ENCODE peak calls at places on chromosomes 12 and 14, in five cellular contexts. N is A549, E is mucosa of descending colon, C is upper lobe of right lung, L is fibroblast of mammary gland. Q is an unnamed sample.

GRCh38 chr12:26293612-26294011 is 98.2 kb downstream of the SSPN start:
- DNase-seq in N (no peak), E (no peak), C (no peak), L (no peak), Q (no peak)

GRCh38 chr12:14426792-14427191 is 61.3 kb downstream of the ATF7IP start:
- DNase-seq in N (no peak), E (no peak), C (no peak), L (no peak), Q (no peak)

GRCh38 chr12:114747156-114747555 is 63.2 kb upstream of the TBX3 start:
- DNase-seq in N (no peak), E (no peak), C (no peak), L (peak), Q (no peak)

GRCh38 chr14:81247271-81247766 is 26.6 kb upstream of the GTF2A1 start:
- DNase-seq in N (no peak), E (no peak), C (no peak), L (no peak), Q (no peak)

GRCh38 chr14:43795600-43796228 is 711.4 kb downstream of the FSCB start:
- DNase-seq in N (no peak), E (no peak), C (no peak), L (peak), Q (no peak)

GRCh38 chr12:72476301-72476700 is 204.1 kb downstream of the TRHDE start:
- DNase-seq in N (no peak), E (no peak), C (no peak), L (no peak), Q (no peak)

GRCh38 chr14:26925876-26926584 is 328.2 kb upstream of the NOVA1 start:
- DNase-seq in N (no peak), E (no peak), C (peak), L (peak), Q (no peak)

GRCh38 chr12:53743277-53744129 is 8.3 kb downstream of the CISTR start:
- DNase-seq in N (peak), E (no peak), C (peak), L (peak), Q (no peak)

GRCh38 chr14:64423987-64424386 is 35.8 kb downstream of the MTHFD1 start:
- DNase-seq in N (no peak), E (no peak), C (no peak), L (peak), Q (no peak)

GRCh38 chr12:115295886-115296285 is 611.9 kb upstream of the TBX3 start:
- DNase-seq in N (no peak), E (no peak), C (no peak), L (no peak), Q (no peak)

GRCh38 chr12:2359725-2360629 is 307.2 kb downstream of the CACNA1C start:
- DNase-seq in N (no peak), E (no peak), C (no peak), L (no peak), Q (no peak)

GRCh38 chr12:67193705-67194104 is 75.5 kb upstream of the CAND1 start:
- DNase-seq in N (no peak), E (no peak), C (no peak), L (peak), Q (no peak)

GRCh38 chr14:74614508-74615495 is 2.8 kb upstream of the LTBP2 start:
- DNase-seq in N (no peak), E (no peak), C (no peak), L (peak), Q (no peak)

GRCh38 chr12:45704968-45705367 is 24.5 kb upstream of the ARID2 start:
- DNase-seq in N (no peak), E (no peak), C (no peak), L (no peak), Q (no peak)
- TF ChIP-seq CTCF in N (no peak), E (no peak), C (no peak), L (no peak), Q (no peak)

GRCh38 chr12:104291867-104292524 is 11.5 kb upstream of the EID3 start:
- DNase-seq in N (no peak), E (no peak), C (no peak), L (no peak), Q (no peak)
- H3K4me3 ChIP-seq in N (peak), E (no peak), C (no peak), L (no peak), Q (peak)

DNA sequence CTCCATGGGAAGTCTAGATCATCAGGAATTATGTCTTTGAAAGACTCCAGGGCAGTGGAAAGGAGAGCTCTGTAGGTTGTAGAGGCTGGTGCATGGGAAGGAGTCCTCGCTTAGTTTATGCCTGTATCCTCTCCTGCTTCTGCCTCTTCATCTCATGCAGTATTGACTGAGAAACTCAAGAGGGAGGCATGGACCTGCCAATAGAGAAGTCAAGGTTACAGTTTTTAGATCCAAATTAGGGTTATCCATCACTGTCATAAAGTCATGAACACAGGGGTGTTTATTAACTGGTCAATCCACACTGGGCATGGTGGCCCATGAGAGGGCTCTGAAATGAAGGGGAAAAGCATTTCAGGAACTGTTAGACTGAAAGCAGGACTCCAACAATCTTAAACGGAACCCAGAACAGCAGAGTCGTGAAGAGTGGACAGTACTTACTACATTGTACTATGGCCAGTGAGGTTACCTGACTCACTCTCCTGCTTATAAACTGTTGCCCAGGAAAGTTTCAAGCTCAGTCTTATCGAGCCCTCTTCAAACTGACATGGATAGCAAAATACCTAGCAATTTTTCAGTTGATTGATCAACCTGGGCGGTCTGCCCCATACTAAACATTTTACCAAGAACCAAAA is 30.1 kb upstream of the DHRS7 start:
- DNase-seq in N (no peak), E (no peak), C (no peak), L (no peak), Q (no peak)
- TF ChIP-seq CTCF in N (no peak), E (no peak), C (no peak), L (no peak), Q (no peak)

GRCh38 chr12:7959278-7960063 is 23.5 kb upstream of the SLC2A3 start:
- DNase-seq in N (no peak), E (no peak), C (no peak), L (peak), Q (no peak)
- H3K4me3 ChIP-seq in N (no peak), E (no peak), C (peak), L (no peak), Q (no peak)

DNA sequence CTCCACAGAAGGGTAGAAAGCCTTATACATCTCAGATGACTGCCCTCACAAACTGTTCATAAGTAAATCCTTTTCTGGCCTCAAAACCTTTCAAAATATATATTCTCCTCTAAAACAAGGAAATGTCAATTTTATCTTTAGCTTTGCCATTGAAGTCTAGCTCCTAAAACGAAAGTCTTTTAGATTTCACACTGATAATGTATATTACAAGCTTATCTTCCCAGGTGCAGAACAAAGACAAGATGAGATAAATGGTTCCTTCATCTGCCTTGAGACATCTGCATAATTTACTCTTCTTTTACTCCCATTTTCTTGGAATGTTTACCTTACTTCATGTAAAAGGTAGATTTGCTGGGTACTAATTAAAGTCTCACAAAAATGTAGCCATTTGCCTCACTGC is 257.1 kb downstream of the SYT10 start:
- DNase-seq in N (no peak), E (no peak), C (no peak), L (no peak), Q (no peak)
- TF ChIP-seq CTCF in N (no peak), E (no peak), C (no peak), L (no peak), Q (no peak)

GRCh38 chr12:48882325-48882687 is 16.6 kb upstream of the RND1 start:
- DNase-seq in N (no peak), E (no peak), C (no peak), L (no peak), Q (no peak)
- H3K4me3 ChIP-seq in N (peak), E (no peak), C (peak), L (no peak), Q (peak)

GRCh38 chr12:57998251-57998650 is 56.9 kb downstream of the ATP23 start:
- DNase-seq in N (no peak), E (no peak), C (no peak), L (no peak), Q (no peak)

GRCh38 chr12:57996520-57996919 is 55.2 kb downstream of the ATP23 start:
- DNase-seq in N (no peak), E (no peak), C (no peak), L (no peak), Q (no peak)

DNA sequence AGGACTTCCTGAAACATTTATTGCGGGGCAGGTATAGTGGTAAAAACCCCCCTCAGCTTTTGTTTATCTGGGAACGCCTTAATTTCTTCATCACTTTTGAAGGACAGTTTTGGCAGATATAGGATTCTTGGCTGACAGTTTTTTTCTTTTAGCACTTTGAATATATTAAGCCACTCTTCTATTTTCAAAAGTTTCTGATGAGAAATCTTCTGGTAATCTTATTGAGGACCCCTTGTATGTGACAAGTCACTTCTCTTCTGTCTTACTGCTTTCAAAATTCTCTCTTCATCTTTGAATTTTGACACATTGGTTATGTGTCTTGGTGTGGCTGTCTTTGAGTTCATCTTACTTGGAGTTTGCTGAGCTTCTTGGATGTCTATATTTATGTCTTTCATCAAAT is 59.1 kb downstream of the ATP23 start:
- DNase-seq in N (no peak), E (no peak), C (no peak), L (no peak), Q (no peak)
- TF ChIP-seq CTCF in N (no peak), E (no peak), C (no peak), L (no peak), Q (no peak)

GRCh38 chr12:32451816-32452215 is 52.5 kb downstream of the FGD4 start:
- DNase-seq in N (no peak), E (no peak), C (no peak), L (no peak), Q (no peak)

GRCh38 chr12:32454866-32455265 is 55.5 kb downstream of the FGD4 start:
- DNase-seq in N (no peak), E (no peak), C (no peak), L (no peak), Q (no peak)

GRCh38 chr12:32450768-32451167 is 51.4 kb downstream of the FGD4 start:
- DNase-seq in N (no peak), E (no peak), C (no peak), L (no peak), Q (no peak)

GRCh38 chr12:32455607-32456063 is 56.3 kb downstream of the FGD4 start:
- DNase-seq in N (peak), E (no peak), C (no peak), L (peak), Q (peak)

GRCh38 chr12:32454075-32454474 is 54.7 kb downstream of the FGD4 start:
- DNase-seq in N (peak), E (no peak), C (no peak), L (peak), Q (peak)
- H3K4me3 ChIP-seq in N (peak), E (no peak), C (no peak), L (no peak), Q (no peak)

Q was measured in AG04450.